ENCODE peak calls at places on chromosomes 2 and 18, in eight cellular contexts. V, N, U, X, P, C, A and D are unnamed samples. For H3K36me3, the result is how much of the 10 kb centered on the place peaks cover.

GRCh38 chr2:151344906-151345305 is 12.5 kb upstream of the TNFAIP6 start:
- DNase-seq in V (no peak), N (no peak), U (no peak), X (no peak), P (no peak), C (no peak), A (no peak), D (no peak)

GRCh38 chr2:74708883-74709282 is 54.8 kb downstream of the SEMA4F start:
- DNase-seq in V (no peak), N (no peak), U (no peak), X (no peak), P (no peak), C (no peak), A (peak), D (no peak)

GRCh38 chr18:9684901-9685738 is 23.0 kb upstream of the RAB31 start:
- DNase-seq in V (peak), N (no peak), U (no peak), X (peak), P (no peak), C (no peak), A (peak), D (no peak)

GRCh38 chr18:24014986-24015896 is 687 bp downstream of the TTC39C start:
- DNase-seq in V (peak), N (no peak), U (peak), X (peak), P (peak), C (peak), A (peak), D (peak)

GRCh38 chr18:45517181-45517741 is 98.0 kb upstream of the SLC14A2 start:
- DNase-seq in V (peak), N (no peak), U (peak), X (peak), P (no peak), C (no peak), A (no peak), D (no peak)

GRCh38 chr2:15941483-15941853 is 1.1 kb downstream of the MYCN start:
- DNase-seq in V (no peak), N (no peak), U (no peak), X (no peak), P (no peak), C (peak), A (no peak), D (no peak)

GRCh38 chr2:182824759-182825143 is 41.7 kb downstream of the FRZB start:
- DNase-seq in V (no peak), N (no peak), U (no peak), X (no peak), P (no peak), C (no peak), A (no peak), D (no peak)

GRCh38 chr2:42901076-42901645 is 108.8 kb upstream of the HAAO start:
- DNase-seq in V (no peak), N (no peak), U (no peak), X (no peak), P (no peak), C (no peak), A (no peak), D (no peak)

GRCh38 chr2:26570083-26570430 is 71.1 kb downstream of the CIB4 start:
- DNase-seq in V (no peak), N (no peak), U (no peak), X (no peak), P (no peak), C (no peak), A (no peak), D (no peak)

GRCh38 chr2:168626610-168627009 is 170.5 kb downstream of the CERS6 start:
- DNase-seq in V (no peak), N (no peak), U (no peak), X (no peak), P (no peak), C (no peak), A (no peak), D (no peak)

GRCh38 chr2:95325026-95325425 is 27.9 kb downstream of the KCNIP3 start:
- DNase-seq in V (no peak), N (no peak), U (no peak), X (no peak), P (no peak), C (no peak), A (no peak), D (no peak)

GRCh38 chr2:187586091-187586632 is 31.9 kb upstream of the TFPI start:
- DNase-seq in V (no peak), N (peak), U (no peak), X (no peak), P (no peak), C (no peak), A (no peak), D (no peak)

GRCh38 chr2:137706786-137707613 is 257.3 kb upstream of the HNMT start:
- DNase-seq in V (no peak), N (no peak), U (peak), X (no peak), P (no peak), C (no peak), A (no peak), D (no peak)

GRCh38 chr18:63868546-63868945 is 19.0 kb upstream of the SERPINB2 start:
- DNase-seq in V (no peak), N (no peak), U (no peak), X (no peak), P (no peak), C (no peak), A (no peak), D (no peak)

GRCh38 chr2:225124311-225124832 is 82.1 kb upstream of the DOCK10 start:
- DNase-seq in V (no peak), N (no peak), U (no peak), X (no peak), P (no peak), C (no peak), A (no peak), D (no peak)

GRCh38 chr2:109166811-109167210 is 37.8 kb downstream of the SH3RF3 start:
- DNase-seq in V (no peak), N (no peak), U (no peak), X (no peak), P (no peak), C (no peak), A (no peak), D (no peak)

GRCh38 chr2:71552356-71552755 is 99.0 kb downstream of the DYSF start:
- DNase-seq in V (no peak), N (no peak), U (no peak), X (no peak), P (no peak), C (no peak), A (no peak), D (no peak)

GRCh38 chr2:8987413-8987812 is 16.1 kb downstream of the MBOAT2 start:
- DNase-seq in V (no peak), N (no peak), U (no peak), X (no peak), P (no peak), C (no peak), A (no peak), D (no peak)

GRCh38 chr2:108395155-108395554 is 17.4 kb downstream of the SULT1C4 start:
- DNase-seq in V (no peak), N (no peak), U (no peak), X (no peak), P (no peak), C (no peak), A (no peak), D (no peak)

GRCh38 chr2:197080611-197081010 is 154.1 kb upstream of the PGAP1 start:
- DNase-seq in V (no peak), N (no peak), U (no peak), X (no peak), P (no peak), C (no peak), A (no peak), D (no peak)

GRCh38 chr2:11833601-11834000 is 87.2 kb downstream of the LPIN1 start:
- DNase-seq in V (no peak), N (no peak), U (no peak), X (no peak), P (no peak), C (no peak), A (peak), D (no peak)

GRCh38 chr2:15641530-15641982 is 49.9 kb downstream of the DDX1 start:
- DNase-seq in V (no peak), N (no peak), U (no peak), X (no peak), P (no peak), C (no peak), A (no peak), D (no peak)

GRCh38 chr2:210445116-210445707 is 31.3 kb downstream of the LANCL1 start:
- DNase-seq in V (no peak), N (no peak), U (no peak), X (no peak), P (no peak), C (peak), A (no peak), D (no peak)

GRCh38 chr2:134301099-134301970 is 47.5 kb downstream of the MGAT5 start:
- DNase-seq in V (no peak), N (no peak), U (no peak), X (no peak), P (no peak), C (no peak), A (no peak), D (no peak)

GRCh38 chr2:51103205-51103604 is 71.3 kb upstream of the NRXN1 start:
- DNase-seq in V (peak), N (no peak), U (no peak), X (no peak), P (peak), C (no peak), A (no peak), D (no peak)

GRCh38 chr2:147829106-147829505 is 15.7 kb upstream of the ACVR2A start:
- DNase-seq in V (no peak), N (no peak), U (no peak), X (no peak), P (no peak), C (no peak), A (no peak), D (no peak)

GRCh38 chr2:120605231-120605935 is 130.3 kb upstream of the GLI2 start:
- DNase-seq in V (peak), N (no peak), U (no peak), X (no peak), P (no peak), C (no peak), A (no peak), D (no peak)

GRCh38 chr2:98769784-98770183 is 38.9 kb upstream of the MGAT4A start:
- DNase-seq in V (no peak), N (no peak), U (peak), X (no peak), P (no peak), C (peak), A (peak), D (no peak)

GRCh38 chr2:218005486-218005885 is 2.7 kb upstream of the TNS1 start:
- DNase-seq in V (no peak), N (no peak), U (no peak), X (no peak), P (no peak), C (no peak), A (no peak), D (no peak)

GRCh38 chr18:76451475-76452331 is 43.3 kb downstream of the ZNF516 start:
- DNase-seq in V (no peak), N (no peak), U (no peak), X (peak), P (no peak), C (no peak), A (no peak), D (no peak)

GRCh38 chr2:37625156-37625555 is 46.3 kb downstream of the CDC42EP3 start:
- DNase-seq in V (no peak), N (no peak), U (no peak), X (no peak), P (no peak), C (no peak), A (no peak), D (no peak)

GRCh38 chr2:191881982-191882816 is 35.3 kb upstream of the CAVIN2 start:
- DNase-seq in V (no peak), N (no peak), U (no peak), X (no peak), P (no peak), C (no peak), A (no peak), D (no peak)

GRCh38 chr2:191875859-191876258 is 29.0 kb upstream of the CAVIN2 start:
- DNase-seq in V (no peak), N (no peak), U (no peak), X (no peak), P (no peak), C (no peak), A (no peak), D (no peak)

GRCh38 chr2:191877875-191878274 is 31.0 kb upstream of the CAVIN2 start:
- DNase-seq in V (no peak), N (no peak), U (no peak), X (no peak), P (no peak), C (no peak), A (no peak), D (no peak)

DNA sequence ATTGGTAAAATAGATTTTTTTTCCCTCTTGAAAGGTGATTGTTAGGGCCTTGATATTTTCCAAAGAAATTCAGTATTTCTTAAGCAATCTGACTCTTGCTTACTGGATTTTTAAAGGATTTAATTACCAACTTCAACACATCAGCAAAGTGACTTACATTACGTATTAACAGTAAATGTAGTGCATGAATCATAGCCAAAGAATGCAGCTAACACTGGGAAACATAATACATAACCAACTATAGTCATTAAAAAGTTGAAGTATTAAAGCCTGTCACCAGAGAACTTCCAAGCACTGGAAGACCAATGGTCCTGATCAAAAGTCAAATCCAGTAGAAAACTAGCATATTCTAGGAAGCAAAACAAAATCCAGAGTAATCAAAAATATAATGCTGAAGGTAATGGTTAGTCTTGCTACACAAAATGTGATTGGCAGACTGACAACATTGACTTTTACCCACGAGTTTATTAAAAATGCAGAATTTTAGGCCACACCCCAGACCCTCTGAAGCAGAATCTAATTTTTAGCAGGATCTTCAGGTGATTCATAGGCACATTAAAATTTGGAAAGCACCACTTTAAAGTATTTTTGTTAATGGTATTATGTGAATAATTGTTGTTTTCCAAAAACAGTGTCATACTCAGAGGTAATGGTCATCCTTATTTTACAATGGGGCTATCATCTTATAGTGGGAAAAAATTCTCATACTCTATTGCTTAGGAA is 31.8 kb upstream of the CAVIN2 start:
- DNase-seq in V (no peak), N (no peak), U (no peak), X (no peak), P (no peak), C (no peak), A (no peak), D (no peak)
- H3K4me3 ChIP-seq in V (no peak), N (no peak), U (no peak), X (no peak), P (no peak), C (no peak), A (no peak), D (no peak)

GRCh38 chr2:20033341-20033740 is 18.1 kb downstream of the LAPTM4A start:
- DNase-seq in V (no peak), N (no peak), U (no peak), X (no peak), P (no peak), C (no peak), A (no peak), D (no peak)

GRCh38 chr2:20037660-20038059 is 13.8 kb downstream of the LAPTM4A start:
- DNase-seq in V (no peak), N (no peak), U (no peak), X (no peak), P (no peak), C (no peak), A (no peak), D (no peak)

GRCh38 chr2:20035961-20036666 is 15.3 kb downstream of the LAPTM4A start:
- DNase-seq in V (no peak), N (no peak), U (no peak), X (no peak), P (no peak), C (no peak), A (no peak), D (no peak)

GRCh38 chr2:20034821-20035220 is 16.6 kb downstream of the LAPTM4A start:
- DNase-seq in V (no peak), N (no peak), U (no peak), X (no peak), P (no peak), C (no peak), A (no peak), D (no peak)

GRCh38 chr2:20034218-20034617 is 17.2 kb downstream of the LAPTM4A start:
- DNase-seq in V (no peak), N (no peak), U (no peak), X (no peak), P (no peak), C (no peak), A (no peak), D (no peak)
- H3K36me3 ChIP-seq in V (half or more), N (under half), U (half or more), X (half or more), P (under half), C (under half), A (half or more), D (under half)

DNA sequence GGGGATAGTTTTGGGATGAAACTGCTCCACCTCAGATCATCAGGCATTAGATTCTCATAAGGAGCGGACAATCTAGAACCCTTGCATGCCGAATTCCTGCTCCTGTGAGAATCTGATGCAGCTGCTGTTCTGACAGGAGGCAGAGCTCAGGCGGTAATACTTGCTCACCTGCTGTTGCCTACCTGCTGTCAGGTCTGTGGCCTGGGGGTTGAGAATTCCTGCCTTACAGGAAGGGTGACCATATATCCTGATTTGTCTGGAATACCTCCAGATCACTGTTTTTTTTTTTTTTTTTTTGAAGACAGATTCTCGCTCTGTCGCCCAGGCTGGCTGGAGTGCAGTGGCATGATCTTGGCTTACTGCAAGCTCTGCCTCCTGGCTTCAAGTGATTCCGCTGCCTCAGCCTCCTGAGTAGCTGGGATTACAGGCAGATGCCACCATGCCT is 21.7 kb downstream of the ACSL3 start:
- DNase-seq in V (no peak), N (no peak), U (peak), X (no peak), P (no peak), C (no peak), A (no peak), D (no peak)
- H3K4me3 ChIP-seq in V (no peak), N (no peak), U (no peak), X (no peak), P (no peak), C (no peak), A (no peak), D (no peak)

DNA sequence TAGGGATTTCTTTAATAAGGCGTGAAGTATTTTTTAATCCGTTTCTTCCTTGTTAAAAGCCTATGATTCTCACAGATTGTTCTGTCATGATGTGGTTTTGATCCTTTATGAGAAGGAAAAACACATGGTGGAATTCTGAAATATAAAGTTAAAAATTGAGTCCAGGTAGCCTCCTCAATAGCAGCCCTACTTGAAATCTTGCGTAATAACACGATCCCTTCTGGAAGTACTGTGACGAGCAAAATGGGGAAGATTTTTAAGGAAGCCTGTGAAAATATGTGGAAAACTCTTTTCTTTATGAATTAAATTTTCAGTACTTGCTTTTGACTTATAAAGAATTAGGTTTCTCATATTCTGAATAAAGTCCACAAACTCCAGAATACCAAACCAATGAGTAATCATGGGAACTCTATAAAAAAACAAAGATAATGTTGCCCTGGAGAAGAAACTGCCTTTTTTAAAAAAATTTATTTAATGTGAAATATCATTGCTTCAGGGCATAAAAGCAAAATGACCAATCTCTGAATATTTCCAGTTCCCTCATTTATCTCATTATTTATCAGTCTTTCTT is 476.4 kb upstream of the ZEB2 start:
- DNase-seq in V (no peak), N (no peak), U (no peak), X (no peak), P (no peak), C (no peak), A (no peak), D (no peak)
- H3K36me3 ChIP-seq in V (under half), N (under half), U (under half), X (under half), P (under half), C (under half), A (under half), D (under half)

GRCh38 chr2:68121873-68122679 is 35.6 kb upstream of the PNO1 start:
- DNase-seq in V (peak), N (peak), U (peak), X (peak), P (peak), C (peak), A (peak), D (peak)

GRCh38 chr2:68125821-68126220 is 31.9 kb upstream of the PNO1 start:
- DNase-seq in V (no peak), N (no peak), U (no peak), X (no peak), P (no peak), C (no peak), A (no peak), D (no peak)

GRCh38 chr2:68124321-68124720 is 33.4 kb upstream of the PNO1 start:
- DNase-seq in V (no peak), N (no peak), U (no peak), X (no peak), P (no peak), C (no peak), A (no peak), D (no peak)

GRCh38 chr2:68119504-68119903 is 38.2 kb upstream of the PNO1 start:
- DNase-seq in V (no peak), N (no peak), U (no peak), X (no peak), P (no peak), C (no peak), A (no peak), D (no peak)

GRCh38 chr2:68122680-68122964 is 35.1 kb upstream of the PNO1 start:
- DNase-seq in V (no peak), N (no peak), U (no peak), X (no peak), P (no peak), C (no peak), A (no peak), D (no peak)
- H3K4me3 ChIP-seq in V (no peak), N (no peak), U (no peak), X (no peak), P (no peak), C (no peak), A (no peak), D (no peak)

DNA sequence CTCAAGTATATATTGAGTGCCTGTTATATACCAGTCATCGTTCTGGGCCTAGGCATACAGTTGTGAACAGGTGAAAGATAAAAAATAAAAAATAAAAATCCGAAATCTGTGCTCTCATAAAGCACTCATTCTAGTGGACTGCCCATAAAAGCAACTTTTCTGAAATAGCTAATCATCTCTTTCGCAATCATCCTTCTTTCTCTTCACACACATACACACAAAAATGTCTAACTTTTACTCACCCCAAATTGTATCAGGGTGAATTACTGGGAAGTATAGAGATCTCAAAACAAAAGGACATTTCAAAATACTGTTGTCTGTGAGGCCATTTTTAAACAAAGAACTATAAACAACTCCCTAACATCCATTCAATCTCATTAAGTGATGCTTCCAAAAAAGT is 29.6 kb upstream of the ORC2 start:
- DNase-seq in V (no peak), N (no peak), U (no peak), X (no peak), P (no peak), C (no peak), A (no peak), D (no peak)
- H3K36me3 ChIP-seq in V (half or more), N (under half), U (under half), X (under half), P (under half), C (under half), A (under half), D (under half)

GRCh38 chr2:20575935-20576597 is 74.8 kb downstream of the HS1BP3 start:
- DNase-seq in V (no peak), N (no peak), U (no peak), X (no peak), P (no peak), C (no peak), A (no peak), D (no peak)
- H3K4me3 ChIP-seq in V (no peak), N (peak), U (no peak), X (no peak), P (no peak), C (peak), A (no peak), D (no peak)

GRCh38 chr2:3465328-3465727 is 54.0 kb downstream of the ADI1 start:
- DNase-seq in V (no peak), N (no peak), U (no peak), X (no peak), P (peak), C (no peak), A (no peak), D (no peak)
- H3K36me3 ChIP-seq in V (under half), N (under half), U (under half), X (under half), P (under half), C (under half), A (half or more), D (under half)